ENCODE peak calls at places on chromosomes 2 and 18, in four cellular contexts. One of them, this sample, is unnamed.

GRCh38 chr2:182845794-182846417 is 20.5 kb downstream of the FRZB start:
- DNase-seq in GM12878: no peak
- DNase-seq in IMR-90: no peak
- DNase-seq in K562: no peak
- DNase-seq in this sample: no peak

GRCh38 chr18:77206676-77207370 is 42.8 kb upstream of the GALR1 start:
- DNase-seq in GM12878: no peak
- DNase-seq in IMR-90: peak; percentile 70
- DNase-seq in K562: no peak
- DNase-seq in this sample: no peak

GRCh38 chr2:15359716-15360531 is 201.2 kb downstream of the NBAS start:
- DNase-seq in GM12878: no peak
- DNase-seq in IMR-90: peak; percentile 93
- DNase-seq in K562: no peak
- DNase-seq in this sample: peak; percentile 89

GRCh38 chr2:86194751-86195054 is 559 bp downstream of the IMMT start:
- DNase-seq in GM12878: peak; percentile 70
- DNase-seq in IMR-90: no peak
- DNase-seq in K562: no peak
- DNase-seq in this sample: peak; percentile 96

GRCh38 chr2:188819781-188820180 is 154.4 kb upstream of the COL3A1 start:
- DNase-seq in GM12878: no peak
- DNase-seq in IMR-90: no peak
- DNase-seq in K562: no peak
- DNase-seq in this sample: peak; percentile 14

GRCh38 chr2:60980031-60980815 is 37.3 kb upstream of the PEX13 start:
- DNase-seq in GM12878: no peak
- DNase-seq in IMR-90: no peak
- DNase-seq in K562: no peak
- DNase-seq in this sample: no peak

GRCh38 chr2:64225491-64225890 is 81.3 kb upstream of the PELI1 start:
- DNase-seq in GM12878: no peak
- DNase-seq in IMR-90: no peak
- DNase-seq in K562: no peak
- DNase-seq in this sample: no peak

GRCh38 chr2:1051075-1051474 is 100.4 kb downstream of the SNTG2 start:
- DNase-seq in GM12878: no peak
- DNase-seq in IMR-90: peak; percentile 37
- DNase-seq in K562: no peak
- DNase-seq in this sample: no peak

GRCh38 chr2:197248623-197249022 is 62.0 kb downstream of the ANKRD44 start:
- DNase-seq in GM12878: no peak
- DNase-seq in IMR-90: peak; percentile 20
- DNase-seq in K562: no peak
- DNase-seq in this sample: no peak

GRCh38 chr18:21243041-21243431 is 1.0 kb downstream of the GREB1L start:
- DNase-seq in GM12878: no peak
- DNase-seq in IMR-90: no peak
- DNase-seq in K562: no peak
- DNase-seq in this sample: no peak

GRCh38 chr18:56407631-56408030 is 230.8 kb downstream of the TXNL1 start:
- DNase-seq in GM12878: no peak
- DNase-seq in IMR-90: no peak
- DNase-seq in K562: no peak
- DNase-seq in this sample: no peak

GRCh38 chr2:18178736-18179349 is 300.4 kb downstream of the KCNS3 start:
- DNase-seq in GM12878: peak; percentile 13
- DNase-seq in IMR-90: peak; percentile 38
- DNase-seq in K562: peak; percentile 55
- DNase-seq in this sample: peak; percentile 65

GRCh38 chr18:26014462-26014861 is 76.0 kb downstream of the SS18 start:
- DNase-seq in GM12878: no peak
- DNase-seq in IMR-90: no peak
- DNase-seq in K562: no peak
- DNase-seq in this sample: no peak

GRCh38 chr2:215870986-215871385 is 142.4 kb downstream of the MREG start:
- DNase-seq in GM12878: no peak
- DNase-seq in IMR-90: no peak
- DNase-seq in K562: peak; percentile 32
- DNase-seq in this sample: no peak

GRCh38 chr2:56053679-56054078 is 130.1 kb upstream of the EFEMP1 start:
- DNase-seq in GM12878: no peak
- DNase-seq in IMR-90: no peak
- DNase-seq in K562: no peak
- DNase-seq in this sample: no peak

GRCh38 chr18:79242246-79242645 is 153.5 kb upstream of the NFATC1 start:
- DNase-seq in GM12878: no peak
- DNase-seq in IMR-90: peak; percentile 4
- DNase-seq in K562: no peak
- DNase-seq in this sample: no peak

GRCh38 chr2:165197346-165197745 is 6.5 kb downstream of the SCN3A start:
- DNase-seq in GM12878: no peak
- DNase-seq in IMR-90: no peak
- DNase-seq in K562: no peak
- DNase-seq in this sample: no peak

GRCh38 chr18:50011813-50012445 is 183.0 kb downstream of the MYO5B start:
- DNase-seq in GM12878: no peak
- DNase-seq in IMR-90: peak; percentile 75
- DNase-seq in K562: no peak
- DNase-seq in this sample: no peak

GRCh38 chr2:105718846-105719432 is 25.8 kb upstream of the NCK2 start:
- DNase-seq in GM12878: no peak
- DNase-seq in IMR-90: no peak
- DNase-seq in K562: no peak
- DNase-seq in this sample: no peak

GRCh38 chr18:8052237-8052701 is 485.2 kb downstream of the PTPRM start:
- DNase-seq in GM12878: no peak
- DNase-seq in IMR-90: peak; percentile 26
- DNase-seq in K562: no peak
- DNase-seq in this sample: no peak

GRCh38 chr2:217489145-217489960 is 513.4 kb downstream of the TNS1 start:
- DNase-seq in GM12878: no peak
- DNase-seq in IMR-90: no peak
- DNase-seq in K562: no peak
- DNase-seq in this sample: no peak

GRCh38 chr2:98917031-98917459 is 19.0 kb downstream of the CRACDL start:
- DNase-seq in GM12878: no peak
- DNase-seq in IMR-90: peak; percentile 84
- DNase-seq in K562: no peak
- DNase-seq in this sample: peak; percentile 78

GRCh38 chr2:111250448-111251030 is 129.8 kb downstream of the BCL2L11 start:
- DNase-seq in GM12878: no peak
- DNase-seq in IMR-90: peak; percentile 28
- DNase-seq in K562: no peak
- DNase-seq in this sample: no peak

GRCh38 chr2:73870084-73870483 is 22.7 kb upstream of the ACTG2 start:
- DNase-seq in GM12878: no peak
- DNase-seq in IMR-90: peak; percentile 98
- DNase-seq in K562: no peak
- DNase-seq in this sample: peak; percentile 50

GRCh38 chr2:148238561-148238960 is 217.7 kb downstream of the MBD5 start:
- DNase-seq in GM12878: no peak
- DNase-seq in IMR-90: no peak
- DNase-seq in K562: no peak
- DNase-seq in this sample: no peak

GRCh38 chr2:25230128-25230527 is 61.7 kb upstream of the POMC start:
- DNase-seq in GM12878: no peak
- DNase-seq in IMR-90: no peak
- DNase-seq in K562: no peak
- DNase-seq in this sample: no peak

GRCh38 chr2:233686967-233687366 is 5.3 kb downstream of the UGT1A7 start:
- DNase-seq in GM12878: no peak
- DNase-seq in IMR-90: no peak
- DNase-seq in K562: no peak
- DNase-seq in this sample: no peak

GRCh38 chr2:121015971-121016485 is 269.0 kb downstream of the TFCP2L1 start:
- DNase-seq in GM12878: no peak
- DNase-seq in IMR-90: no peak
- DNase-seq in K562: no peak
- DNase-seq in this sample: no peak

GRCh38 chr2:64202206-64202864 is 58.1 kb upstream of the PELI1 start:
- DNase-seq in GM12878: peak; percentile 45
- DNase-seq in IMR-90: peak; percentile 83
- DNase-seq in K562: no peak
- DNase-seq in this sample: peak; percentile 13

GRCh38 chr2:18085593-18085992 is 207.1 kb downstream of the KCNS3 start:
- DNase-seq in GM12878: no peak
- DNase-seq in IMR-90: no peak
- DNase-seq in K562: no peak
- DNase-seq in this sample: no peak

GRCh38 chr2:41024806-41025205 is 572.9 kb upstream of the SLC8A1 start:
- DNase-seq in GM12878: no peak
- DNase-seq in IMR-90: no peak
- DNase-seq in K562: no peak
- DNase-seq in this sample: no peak

GRCh38 chr2:239149501-239149900 is 251.3 kb downstream of the HDAC4 start:
- DNase-seq in GM12878: no peak
- DNase-seq in IMR-90: no peak
- DNase-seq in K562: no peak
- DNase-seq in this sample: no peak
- TF ChIP-seq FOS in GM12878: no peak
- TF ChIP-seq FOS in IMR-90: no peak
- TF ChIP-seq FOS in K562: no peak
- TF ChIP-seq FOS in this sample: no peak

DNA sequence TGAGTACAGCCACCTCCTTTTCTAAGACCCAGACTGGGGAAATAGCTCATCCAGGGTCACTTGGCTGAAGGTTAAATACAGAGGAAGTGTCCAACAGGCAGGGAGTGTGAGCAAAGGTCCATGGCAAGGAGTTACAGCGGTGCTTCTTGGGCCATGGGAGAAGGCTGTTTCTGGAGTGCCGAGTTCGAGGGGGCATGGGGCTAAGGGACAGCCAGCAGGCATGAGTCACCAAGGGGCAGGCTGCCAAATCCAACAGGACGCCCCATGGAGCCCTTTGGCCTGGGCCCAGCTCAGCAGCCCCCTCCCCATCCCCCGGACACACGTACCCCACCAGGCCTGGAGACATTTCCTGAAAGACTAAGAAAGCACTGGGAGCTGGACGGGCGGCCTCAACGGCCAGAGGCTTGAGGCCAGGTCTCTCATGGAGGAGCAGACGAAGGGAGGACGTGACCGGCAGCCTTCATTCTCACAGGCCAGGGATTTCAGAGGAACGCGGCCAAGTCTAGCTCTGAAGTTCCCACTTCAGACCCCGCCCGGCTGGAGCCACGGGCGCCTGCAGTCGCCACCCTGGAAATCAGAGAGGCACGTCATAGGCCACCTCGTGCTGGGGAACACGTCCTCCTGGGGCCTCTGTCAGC is 160.4 kb downstream of the SMAD7 start:
- DNase-seq in GM12878: no peak
- DNase-seq in IMR-90: no peak
- DNase-seq in K562: no peak
- DNase-seq in this sample: peak; percentile 98
- TF ChIP-seq FOS in GM12878: no peak
- TF ChIP-seq FOS in IMR-90: no peak
- TF ChIP-seq FOS in K562: no peak
- TF ChIP-seq FOS in this sample: peak; percentile 81

DNA sequence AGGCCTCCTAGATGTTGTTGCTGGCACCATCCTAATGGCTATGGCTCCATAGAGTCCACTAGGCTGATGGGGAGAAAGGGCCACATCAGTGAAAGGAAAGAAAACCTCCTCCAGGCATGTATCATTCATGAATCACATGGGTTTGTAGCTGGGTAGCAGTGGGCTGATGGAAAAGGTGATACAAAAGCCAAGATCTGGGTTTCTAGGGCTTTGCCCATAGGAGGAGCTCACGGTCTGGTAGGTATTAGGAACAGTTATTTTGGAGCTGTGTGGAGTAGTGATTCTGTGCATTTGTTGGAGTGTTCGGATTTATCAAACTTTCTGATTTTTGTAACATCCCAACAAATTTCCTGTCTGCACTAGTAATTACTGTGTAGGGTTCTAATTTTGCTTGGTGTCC is 259.2 kb downstream of the SLC4A3 start:
- DNase-seq in GM12878: no peak
- DNase-seq in IMR-90: peak; percentile 22
- DNase-seq in K562: no peak
- DNase-seq in this sample: no peak
- TF ChIP-seq FOS in GM12878: no peak
- TF ChIP-seq FOS in IMR-90: no peak
- TF ChIP-seq FOS in K562: no peak
- TF ChIP-seq FOS in this sample: no peak

DNA sequence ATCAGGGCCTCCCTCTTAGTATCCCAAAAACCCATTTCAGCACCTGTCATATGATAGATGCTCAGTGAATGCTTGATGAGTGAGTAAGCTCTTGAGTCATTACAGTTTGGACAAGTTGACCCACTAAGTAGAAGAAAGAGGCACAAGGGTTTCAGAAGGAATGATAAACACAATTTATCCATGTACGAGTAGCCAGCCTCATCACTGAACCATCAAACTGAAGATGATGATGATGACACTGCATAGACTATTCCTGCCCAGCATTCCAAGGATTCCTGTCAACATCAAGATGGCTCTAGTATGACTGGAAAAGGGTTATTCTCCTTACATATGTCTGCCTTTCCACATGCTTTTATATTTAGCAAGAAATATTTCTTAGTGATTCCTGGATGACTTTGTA is 595.9 kb downstream of the BCL11A start:
- DNase-seq in GM12878: no peak
- DNase-seq in IMR-90: no peak
- DNase-seq in K562: no peak
- DNase-seq in this sample: no peak
- TF ChIP-seq FOS in GM12878: no peak
- TF ChIP-seq FOS in IMR-90: no peak
- TF ChIP-seq FOS in K562: no peak
- TF ChIP-seq FOS in this sample: no peak

GRCh38 chr2:75532488-75532887 is 28.3 kb downstream of the EVA1A start:
- DNase-seq in GM12878: no peak
- DNase-seq in IMR-90: no peak
- DNase-seq in K562: no peak
- DNase-seq in this sample: peak; percentile 33

GRCh38 chr2:75537658-75538057 is 23.1 kb downstream of the EVA1A start:
- DNase-seq in GM12878: no peak
- DNase-seq in IMR-90: no peak
- DNase-seq in K562: no peak
- DNase-seq in this sample: no peak

GRCh38 chr2:75527676-75528075 is 33.1 kb downstream of the EVA1A start:
- DNase-seq in GM12878: no peak
- DNase-seq in IMR-90: no peak
- DNase-seq in K562: no peak
- DNase-seq in this sample: no peak

GRCh38 chr2:75528221-75528977 is 32.3 kb downstream of the EVA1A start:
- DNase-seq in GM12878: no peak
- DNase-seq in IMR-90: no peak
- DNase-seq in K562: no peak
- DNase-seq in this sample: no peak

DNA sequence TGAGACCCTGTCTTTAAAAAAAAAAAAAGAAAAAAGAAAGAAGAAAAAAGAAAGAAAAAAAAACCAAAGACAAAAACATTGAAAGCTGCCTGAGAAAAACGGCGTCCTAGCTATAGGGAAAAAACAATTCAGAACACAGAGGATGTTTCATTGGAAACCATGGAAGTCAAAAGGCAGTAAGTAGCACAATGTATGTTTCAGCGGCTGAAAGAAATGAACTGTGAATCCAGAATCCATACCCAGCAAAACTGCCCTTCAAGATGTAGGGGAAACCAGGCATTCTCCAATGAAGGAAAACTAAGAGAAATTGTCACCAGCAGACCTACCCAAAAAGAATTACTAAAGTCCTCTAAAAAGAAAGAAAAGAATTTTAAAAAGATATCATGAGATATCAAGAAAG is 27.6 kb downstream of the EVA1A start:
- DNase-seq in GM12878: no peak
- DNase-seq in IMR-90: no peak
- DNase-seq in K562: no peak
- DNase-seq in this sample: no peak
- TF ChIP-seq FOS in GM12878: no peak
- TF ChIP-seq FOS in IMR-90: no peak
- TF ChIP-seq FOS in K562: no peak
- TF ChIP-seq FOS in this sample: no peak

This sample was measured in endothelial cell of umbilical vein.